ENCODE peak calls at places on chromosomes 1 and 21, in nine cellular contexts. K is mesothelial cell of epicardium, T is HFFc6, A is colonic mucosa, F is activated B cell treated with CpG ODN at 0.5 μM for 24 hours, G is GM10248, U is WTC11, W is IMR-90, D is fibroblast of pulmonary artery. R is an unnamed sample.

GRCh38 chr1:28308750-28309149 is 20.1 kb upstream of the MED18 start:
- DNase-seq in U (no peak), W (no peak), D (no peak), A (no peak), G (no peak), K (no peak), F (no peak), T (no peak), R (no peak)

GRCh38 chr1:160951443-160952128 is 3.0 kb downstream of the ITLN2 start:
- DNase-seq in W (peak; percentile 41), T (peak; percentile 46), F (peak; percentile 46), A (peak; percentile 74), D (peak; percentile 74), U (peak; percentile 71), G (peak; percentile 80), K (no peak), R (peak; percentile 0)

GRCh38 chr1:68725353-68725752 is 228.5 kb upstream of the DEPDC1 start:
- DNase-seq in W (no peak), A (no peak), K (no peak), U (no peak), D (peak; percentile 10), T (no peak), G (no peak), F (no peak), R (no peak)

GRCh38 chr21:45336870-45337269 is 49.2 kb upstream of the POFUT2 start:
- DNase-seq in A (no peak), D (no peak), K (no peak), W (peak; percentile 33), U (no peak), G (no peak), T (no peak), F (no peak), R (no peak)

GRCh38 chr1:1179339-1179982 is 5.8 kb downstream of the TTLL10 start:
- DNase-seq in G (no peak), U (peak; percentile 11), T (no peak), F (peak; percentile 17), A (no peak), W (no peak), D (no peak), K (peak; percentile 17), R (no peak)

GRCh38 chr1:152907686-152908601 is at the start of gene IVL:
- DNase-seq in A (no peak), T (no peak), U (no peak), F (no peak), K (no peak), G (peak; percentile 65), W (no peak), D (no peak), R (no peak)

GRCh38 chr1:40185951-40186864 is 25.0 kb downstream of the RLF start:
- DNase-seq in U (no peak), G (peak; percentile 76), K (no peak), D (peak; percentile 9), W (peak; percentile 62), F (peak; percentile 26), T (peak; percentile 42), A (no peak), R (no peak)

GRCh38 chr1:152621993-152622392 is 910 bp downstream of the LCE3A start:
- DNase-seq in A (no peak), T (no peak), F (no peak), K (no peak), W (no peak), G (no peak), D (no peak), U (no peak), R (no peak)

GRCh38 chr1:171954386-171954785 is 113.1 kb downstream of the DNM3 start:
- DNase-seq in F (no peak), A (no peak), K (no peak), D (no peak), W (no peak), U (no peak), G (no peak), T (no peak), R (no peak)

GRCh38 chr1:32768110-32768857 is 48.9 kb downstream of the YARS1 start:
- DNase-seq in K (no peak), W (no peak), G (no peak), T (no peak), F (no peak), A (no peak), D (no peak), U (no peak), R (no peak)

GRCh38 chr1:26582836-26583460 is 53.4 kb downstream of the RPS6KA1 start:
- DNase-seq in U (no peak), T (peak; percentile 41), W (peak; percentile 76), F (no peak), K (no peak), A (no peak), D (peak; percentile 63), G (peak; percentile 68), R (peak; percentile 57)

GRCh38 chr1:94612081-94612480 is 70.5 kb upstream of the F3 start:
- DNase-seq in F (no peak), K (no peak), T (no peak), W (no peak), D (no peak), A (no peak), G (no peak), U (no peak), R (no peak)

GRCh38 chr21:14712121-14712520 is 166.0 kb upstream of the SAMSN1 start:
- DNase-seq in D (peak; percentile 51), A (no peak), U (no peak), G (no peak), T (no peak), F (no peak), W (no peak), K (no peak), R (no peak)

GRCh38 chr1:10785855-10786638 is 10.4 kb downstream of the CASZ1 start:
- DNase-seq in T (no peak), U (no peak), G (no peak), W (no peak), F (no peak), A (no peak), K (no peak), D (no peak), R (no peak)

GRCh38 chr1:28591708-28592313 is at the start of gene RAB42:
- DNase-seq in G (peak; percentile 63), D (no peak), W (no peak), K (no peak), T (no peak), A (peak; percentile 46), F (no peak), U (peak; percentile 48), R (no peak)

GRCh38 chr1:65176571-65176970 is 28.6 kb downstream of the AK4 start:
- DNase-seq in K (no peak), U (no peak), F (no peak), W (no peak), G (no peak), A (no peak), T (no peak), D (no peak), R (no peak)

GRCh38 chr1:82686774-82687173 is 886.0 kb downstream of the ADGRL2 start:
- DNase-seq in K (no peak), F (no peak), U (no peak), A (no peak), G (no peak), D (no peak), W (no peak), T (no peak), R (no peak)

GRCh38 chr1:7050751-7051665 is 265.8 kb downstream of the CAMTA1 start:
- DNase-seq in F (no peak), A (no peak), K (no peak), D (no peak), U (no peak), T (no peak), G (no peak), W (no peak), R (no peak)

GRCh38 chr21:45011911-45012660 is 62.3 kb upstream of the ADARB1 start:
- DNase-seq in G (no peak), F (no peak), K (peak; percentile 73), T (peak; percentile 23), D (peak; percentile 89), A (no peak), U (peak; percentile 62), W (peak; percentile 94), R (peak; percentile 49)

GRCh38 chr1:234758851-234759250 is 148.9 kb upstream of the IRF2BP2 start:
- DNase-seq in A (no peak), T (no peak), W (peak; percentile 69), G (peak; percentile 32), U (no peak), D (no peak), K (no peak), F (no peak), R (no peak)
- TF ChIP-seq CTCF in A (no peak), T (no peak), W (no peak), G (no peak), U (no peak), D (no peak), K (no peak), F (no peak), R (no peak)

GRCh38 chr1:201544710-201545109 is 5.8 kb downstream of the NAV1 start:
- DNase-seq in T (no peak), W (no peak), K (no peak), A (no peak), G (no peak), U (no peak), D (no peak), F (no peak), R (no peak)

GRCh38 chr1:201542166-201543045 is 3.5 kb downstream of the NAV1 start:
- DNase-seq in F (no peak), G (no peak), U (no peak), K (no peak), T (peak; percentile 66), D (peak; percentile 76), A (no peak), W (peak; percentile 84), R (no peak)

GRCh38 chr1:201540846-201541735 is 2.2 kb downstream of the NAV1 start:
- DNase-seq in A (no peak), K (no peak), D (no peak), U (no peak), F (no peak), T (no peak), W (no peak), G (peak; percentile 5), R (no peak)

GRCh38 chr1:201543871-201544521 is 5.1 kb downstream of the NAV1 start:
- DNase-seq in U (no peak), F (no peak), K (no peak), W (peak; percentile 40), G (no peak), A (no peak), T (no peak), D (no peak), R (no peak)

GRCh38 chr1:201546093-201546492 is 7.2 kb downstream of the NAV1 start:
- DNase-seq in G (no peak), F (no peak), U (no peak), W (no peak), K (no peak), D (no peak), T (no peak), A (no peak), R (no peak)
- TF ChIP-seq CTCF in G (no peak), F (no peak), U (no peak), W (peak; percentile 6), K (no peak), D (peak; percentile 7), T (no peak), A (no peak), R (no peak)

GRCh38 chr1:210584439-210585113 is 255.9 kb downstream of the HHAT start:
- DNase-seq in G (peak; percentile 61), A (peak; percentile 77), T (peak; percentile 77), F (peak; percentile 34), K (peak; percentile 70), D (peak; percentile 60), U (peak; percentile 90), W (peak; percentile 78), R (peak; percentile 38)
- TF ChIP-seq CTCF in G (peak; percentile 70), A (peak; percentile 50), T (peak; percentile 90), F (no peak), K (peak; percentile 55), D (peak; percentile 58), U (peak; percentile 68), W (peak; percentile 92), R (peak; percentile 82)

GRCh38 chr1:36351222-36351977 is 28.0 kb upstream of the EVA1B start:
- DNase-seq in U (no peak), G (no peak), T (peak; percentile 93), W (peak; percentile 86), D (peak; percentile 73), F (no peak), A (no peak), K (no peak), R (peak; percentile 59)
- TF ChIP-seq CTCF in U (no peak), G (no peak), T (peak; percentile 43), W (no peak), D (peak; percentile 7), F (no peak), A (no peak), K (no peak), R (peak; percentile 16)